ENCODE peak calls at places on chromosomes 11 and 22, in eight cellular contexts. O is uterus; X is NAMALWA; I is trophoblast cell; T is activated naive CD4-positive, alpha-beta T cell treated with Interleukin-2 at 50 U/mL for 16 hours; A is stimulated activated CD4-positive, alpha-beta T cell treated with anti-CD3 and anti-CD28 coated beads, Interleukin-1b, Interleukin-23, amount 100 ng/mL, for 4 hours; Q is NCI-H2081; N is heart right ventricle. K is an unnamed sample.

GRCh38 chr22:37747090-37747714 is 50.4 kb downstream of the TRIOBP start:
- DNase-seq in Q (no peak), I (no peak), A (no peak), N (peak; percentile 65), T (peak; percentile 5), X (no peak), O (peak; percentile 57), K (no peak)

GRCh38 chr22:39414377-39414776 is 14.8 kb downstream of the TAB1 start:
- DNase-seq in X (no peak), N (no peak), I (no peak), Q (no peak), A (no peak), O (no peak), T (no peak), K (no peak)

GRCh38 chr22:50261615-50262459 is at the start of gene MAPK12:
- DNase-seq in Q (peak; percentile 30), N (no peak), X (peak; percentile 48), T (no peak), A (no peak), I (no peak), O (no peak), K (no peak)

GRCh38 chr11:1460396-1460795 is 26.2 kb downstream of the MOB2 start:
- DNase-seq in N (no peak), Q (no peak), T (no peak), O (peak; percentile 84), A (no peak), I (no peak), X (no peak), K (no peak)

GRCh38 chr22:32660292-32660691 is 141.2 kb upstream of the TIMP3 start:
- DNase-seq in I (peak; percentile 90), T (peak; percentile 36), A (peak; percentile 17), X (peak; percentile 71), N (peak; percentile 70), Q (no peak), O (peak; percentile 66), K (no peak)

GRCh38 chr22:28833276-28833923 is 33.0 kb upstream of the XBP1 start:
- DNase-seq in T (no peak), X (no peak), O (no peak), A (no peak), Q (no peak), N (no peak), I (no peak), K (no peak)

GRCh38 chr22:37416806-37417205 is 10.5 kb downstream of the ELFN2 start:
- DNase-seq in A (no peak), Q (no peak), O (no peak), X (no peak), I (no peak), N (no peak), T (peak; percentile 20), K (no peak)

GRCh38 chr11:9092846-9093778 is 1.7 kb upstream of the SCUBE2 start:
- DNase-seq in Q (peak; percentile 18), A (no peak), N (no peak), T (no peak), X (peak; percentile 31), I (no peak), O (no peak), K (no peak)

GRCh38 chr11:130272336-130272735 is 42.4 kb downstream of the ZBTB44 start:
- DNase-seq in T (no peak), I (no peak), N (no peak), A (no peak), O (no peak), Q (no peak), X (no peak), K (no peak)

GRCh38 chr22:24244144-24244787 is 616 bp downstream of the GGT5 start:
- DNase-seq in T (no peak), X (peak; percentile 44), A (no peak), I (no peak), O (peak; percentile 65), Q (no peak), N (no peak), K (no peak)

GRCh38 chr11:363948-364761 is 5.1 kb upstream of the B4GALNT4 start:
- DNase-seq in O (peak; percentile 26), N (no peak), I (no peak), A (peak; percentile 30), Q (peak; percentile 65), X (peak; percentile 73), T (peak; percentile 62), K (no peak)

GRCh38 chr22:47053013-47053864 is 290.8 kb downstream of the TBC1D22A start:
- DNase-seq in T (no peak), Q (no peak), I (no peak), N (no peak), O (no peak), X (no peak), A (no peak), K (no peak)

GRCh38 chr11:128553662-128554392 is 33.5 kb downstream of the ETS1 start:
- DNase-seq in O (no peak), I (no peak), X (peak; percentile 72), A (no peak), T (no peak), N (peak; percentile 67), Q (no peak), K (no peak)

GRCh38 chr11:35359321-35360058 is 59.9 kb downstream of the SLC1A2 start:
- DNase-seq in N (no peak), T (no peak), A (no peak), Q (no peak), I (no peak), X (no peak), O (no peak), K (no peak)

GRCh38 chr11:84194696-84195095 is 908.5 kb upstream of the CCDC90B start:
- DNase-seq in A (no peak), O (no peak), I (no peak), Q (no peak), X (no peak), N (no peak), T (no peak), K (no peak)

GRCh38 chr11:12724301-12725046 is 50.3 kb downstream of the TEAD1 start:
- DNase-seq in Q (peak; percentile 89), O (peak; percentile 90), N (peak; percentile 80), T (no peak), I (no peak), A (no peak), X (no peak), K (no peak)

GRCh38 chr11:19164230-19164855 is 37.4 kb downstream of the CSRP3 start:
- DNase-seq in Q (no peak), X (no peak), T (no peak), I (no peak), N (no peak), O (no peak), A (no peak), K (no peak)

GRCh38 chr11:895331-896223 is 15.0 kb downstream of the CHID1 start:
- DNase-seq in O (no peak), N (no peak), Q (no peak), A (no peak), X (no peak), T (no peak), I (no peak), K (no peak)

GRCh38 chr11:27722117-27722844 is 22.0 kb upstream of the BDNF start:
- DNase-seq in Q (no peak), I (no peak), A (no peak), X (no peak), O (no peak), T (no peak), N (no peak), K (no peak)

GRCh38 chr11:66136752-66137123 is 66.7 kb downstream of the PACS1 start:
- DNase-seq in N (no peak), X (no peak), O (no peak), Q (no peak), I (no peak), A (no peak), T (no peak), K (no peak)

GRCh38 chr11:830295-831131 is 2.2 kb upstream of the CD151 start:
- DNase-seq in X (peak; percentile 80), N (peak; percentile 81), Q (peak; percentile 76), I (no peak), A (no peak), T (peak; percentile 65), O (peak; percentile 80), K (peak; percentile 45)

GRCh38 chr11:2804701-2805387 is 80.7 kb downstream of the CDKN1C start:
- DNase-seq in N (no peak), O (peak; percentile 16), T (no peak), I (no peak), X (no peak), Q (no peak), A (no peak), K (no peak)

GRCh38 chr11:48066881-48067800 is 86.8 kb downstream of the PTPRJ start:
- DNase-seq in I (no peak), T (no peak), N (no peak), O (no peak), X (no peak), Q (no peak), A (no peak), K (no peak)

GRCh38 chr11:70243912-70244652 is 26.4 kb upstream of the PPFIA1 start:
- DNase-seq in O (no peak), N (no peak), T (no peak), X (no peak), Q (no peak), I (peak; percentile 61), A (no peak), K (no peak)

GRCh38 chr11:122101625-122102291 is 14.3 kb downstream of the BLID start:
- DNase-seq in I (no peak), T (no peak), Q (peak; percentile 76), O (peak; percentile 74), N (peak; percentile 80), X (no peak), A (no peak), K (no peak)

GRCh38 chr11:107770546-107770945 is 58.7 kb upstream of the SLN start:
- DNase-seq in A (no peak), Q (no peak), T (no peak), I (peak; percentile 94), N (no peak), O (no peak), X (no peak), K (no peak)

GRCh38 chr11:117535201-117535869 is 207.7 kb downstream of the CEP164 start:
- DNase-seq in I (no peak), O (peak; percentile 70), A (no peak), N (no peak), T (no peak), Q (no peak), X (no peak), K (peak; percentile 2)

GRCh38 chr11:60835472-60835871 is 6.4 kb upstream of the CCDC86 start:
- DNase-seq in O (no peak), Q (no peak), I (no peak), X (no peak), A (no peak), N (no peak), T (no peak), K (no peak)

GRCh38 chr11:11384829-11385228 is 31.8 kb upstream of the CSNK2A3 start:
- DNase-seq in I (no peak), Q (no peak), T (no peak), O (no peak), N (no peak), A (no peak), X (no peak), K (no peak)

GRCh38 chr11:14635559-14635958 is 8.0 kb upstream of the PDE3B start:
- DNase-seq in N (no peak), X (no peak), Q (no peak), O (no peak), T (no peak), I (no peak), A (no peak), K (no peak)

GRCh38 chr11:94107363-94107762 is 21.3 kb upstream of the PANX1 start:
- DNase-seq in I (no peak), T (no peak), N (no peak), X (peak; percentile 9), O (no peak), Q (no peak), A (no peak), K (no peak)

GRCh38 chr11:26951849-26952515 is 41.9 kb upstream of the FIBIN start:
- DNase-seq in O (peak; percentile 31), N (no peak), A (no peak), X (no peak), Q (no peak), T (no peak), I (no peak), K (no peak)

GRCh38 chr22:47045691-47046410 is 283.4 kb downstream of the TBC1D22A start:
- DNase-seq in Q (no peak), N (no peak), T (no peak), A (no peak), I (no peak), O (no peak), X (no peak), K (no peak)

GRCh38 chr22:20249797-20250354 is 18.2 kb downstream of the RTN4R start:
- DNase-seq in T (no peak), N (no peak), O (peak; percentile 48), Q (peak; percentile 58), I (no peak), X (no peak), A (no peak), K (no peak)